ENCODE peak calls at places on chromosomes 2 and 18, in six cellular contexts. M is ascending aorta, H is head of caudate nucleus, Z is HEK293T, E is transverse colon, O is brain microvascular endothelial cell. L is an unnamed sample.

GRCh38 chr18:3889803-3890202 is 439.8 kb downstream of the TGIF1 start:
- DNase-seq in M (no peak), H (no peak), Z (no peak), E (no peak), O (peak), L (no peak)

GRCh38 chr2:106157416-106157815 is 36.7 kb downstream of the UXS1 start:
- DNase-seq in M (no peak), H (no peak), Z (no peak), E (no peak), O (no peak), L (no peak)

GRCh38 chr2:215355801-215356200 is 43.9 kb downstream of the ATIC start:
- DNase-seq in M (no peak), H (no peak), Z (no peak), E (no peak), O (peak), L (no peak)

GRCh38 chr2:71927757-71928715 is 219.6 kb downstream of the CYP26B1 start:
- DNase-seq in M (peak), H (no peak), Z (peak), E (no peak), O (no peak), L (no peak)

GRCh38 chr2:232365621-232366321 is 12.8 kb upstream of the ALPP start:
- DNase-seq in M (no peak), H (no peak), Z (peak), E (no peak), O (peak), L (no peak)

GRCh38 chr2:170122883-170123547 is 54.9 kb upstream of the MYO3B start:
- DNase-seq in M (no peak), H (no peak), Z (no peak), E (no peak), O (no peak), L (no peak)

GRCh38 chr2:105593221-105593967 is 151.3 kb upstream of the NCK2 start:
- DNase-seq in M (no peak), H (no peak), Z (no peak), E (no peak), O (no peak), L (no peak)

GRCh38 chr2:215442392-215442787 is 6.5 kb upstream of the FN1 start:
- DNase-seq in M (no peak), H (no peak), Z (no peak), E (no peak), O (no peak), L (no peak)

GRCh38 chr2:51722311-51722710 is 690.4 kb upstream of the NRXN1 start:
- DNase-seq in M (no peak), H (no peak), Z (no peak), E (no peak), O (peak), L (no peak)

GRCh38 chr2:95278051-95278471 is 3.8 kb downstream of the PROM2 start:
- DNase-seq in M (no peak), H (no peak), Z (no peak), E (no peak), O (peak), L (no peak)

GRCh38 chr18:26383454-26384270 is 157.4 kb downstream of the TAF4B start:
- DNase-seq in M (no peak), H (no peak), Z (peak), E (no peak), O (peak), L (no peak)

GRCh38 chr18:79422022-79422782 is 26.5 kb downstream of the NFATC1 start:
- DNase-seq in M (no peak), H (no peak), Z (no peak), E (no peak), O (peak), L (no peak)

GRCh38 chr2:42928692-42929576 is 136.6 kb upstream of the HAAO start:
- DNase-seq in M (no peak), H (no peak), Z (peak), E (peak), O (peak), L (no peak)

GRCh38 chr2:217294211-217294610 is 434.3 kb upstream of the TNP1 start:
- DNase-seq in M (no peak), H (no peak), Z (no peak), E (no peak), O (no peak), L (no peak)